ENCODE peak calls at places on chromosome 1, in eight cellular contexts. R is IMR-90, N is pancreas, X is astrocyte, Z is heart right ventricle, D is right lobe of liver, P is lung, L is dorsolateral prefrontal cortex. Y is an unnamed sample.

GRCh38 chr1:204045430-204045829 is 27.5 kb upstream of the SOX13 start:
- DNase-seq in R (no peak), N (no peak), X (no peak), Z (peak), D (no peak), P (no peak), L (no peak), Y (no peak)

GRCh38 chr1:1779691-1780597 is 1.7 kb upstream of the NADK start:
- DNase-seq in R (peak), N (no peak), X (peak), Z (no peak), D (peak), P (peak), L (no peak), Y (peak)

GRCh38 chr1:112257043-112257835 is 138.8 kb upstream of the CTTNBP2NL start:
- DNase-seq in R (no peak), N (no peak), X (no peak), Z (no peak), D (no peak), P (no peak), L (no peak), Y (no peak)

GRCh38 chr1:211420389-211420788 is 71.6 kb downstream of the RD3 start:
- DNase-seq in R (peak), N (no peak), X (peak), Z (no peak), D (no peak), P (no peak), L (no peak), Y (no peak)

GRCh38 chr1:43582162-43582566 is 51.5 kb downstream of the PTPRF start:
- DNase-seq in R (peak), N (no peak), X (peak), Z (no peak), D (no peak), P (peak), L (peak), Y (no peak)

GRCh38 chr1:7398982-7399381 is 372.1 kb upstream of the VAMP3 start:
- DNase-seq in R (peak), N (no peak), X (no peak), Z (no peak), D (no peak), P (peak), L (no peak), Y (no peak)

GRCh38 chr1:193058529-193059281 is 455 bp downstream of the UCHL5 start:
- DNase-seq in R (peak), N (peak), X (peak), Z (peak), D (peak), P (peak), L (peak), Y (peak)

GRCh38 chr1:42680921-42681683 is 1.1 kb upstream of the YBX1 start:
- DNase-seq in R (no peak), N (no peak), X (peak), Z (no peak), D (no peak), P (no peak), L (no peak), Y (peak)

GRCh38 chr1:6459850-6460265 is 6.1 kb downstream of the TNFRSF25 start:
- DNase-seq in R (no peak), N (peak), X (no peak), Z (no peak), D (peak), P (no peak), L (no peak), Y (peak)

GRCh38 chr1:156812293-156812990 is 4.2 kb downstream of the SH2D2A start:
- DNase-seq in R (no peak), N (no peak), X (no peak), Z (no peak), D (no peak), P (no peak), L (no peak), Y (no peak)
- H3K27ac ChIP-seq in R (no peak), N (no peak), X (no peak), Z (no peak), D (no peak), P (no peak), L (no peak), Y (no peak)

DNA sequence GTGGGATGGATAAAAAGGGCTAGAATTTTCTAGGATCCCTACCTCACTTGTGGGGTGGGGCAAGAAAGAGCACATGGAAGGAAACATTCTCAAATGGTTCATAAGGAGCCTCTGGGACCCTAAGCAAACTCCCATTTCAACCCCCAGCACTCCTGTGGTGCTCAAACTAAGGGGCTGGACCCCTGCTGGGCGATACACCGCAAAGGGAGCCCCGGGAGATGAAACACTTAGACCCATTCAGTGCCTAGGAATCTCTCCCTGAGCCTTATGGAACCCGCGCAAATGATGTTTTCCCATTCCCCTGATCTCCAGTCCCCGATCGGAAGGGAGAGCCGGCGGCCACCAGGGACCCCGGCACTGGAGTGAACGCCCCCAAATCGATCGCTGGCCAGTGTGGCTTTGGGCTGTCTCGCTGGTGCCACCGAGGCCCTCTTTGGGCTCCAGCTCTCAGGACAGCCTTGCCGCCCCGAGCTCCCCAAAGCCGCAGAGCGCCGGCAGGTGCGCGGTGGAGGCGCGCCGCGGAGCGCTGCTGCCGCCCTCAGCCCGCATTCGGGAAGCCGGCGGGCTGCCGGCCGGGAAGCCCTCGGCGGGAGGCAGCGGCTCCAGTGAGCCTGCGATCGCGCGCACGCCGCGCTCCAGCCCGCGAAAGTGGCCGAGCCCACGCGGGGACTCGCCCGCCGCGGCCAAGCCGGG is 1.2 kb downstream of the PLXNA2 start:
- DNase-seq in R (no peak), N (peak), X (peak), Z (peak), D (peak), P (no peak), L (no peak), Y (no peak)
- TF ChIP-seq CTCF in R (peak), N (no peak), X (no peak), Z (peak), D (peak), P (no peak), L (no peak), Y (no peak)

GRCh38 chr1:54942976-54943375 is 37.5 kb upstream of the TMEM61 start:
- DNase-seq in R (no peak), N (no peak), X (no peak), Z (no peak), D (no peak), P (no peak), L (no peak), Y (no peak)

GRCh38 chr1:54936791-54937190 is 43.6 kb upstream of the TMEM61 start:
- DNase-seq in R (no peak), N (no peak), X (no peak), Z (no peak), D (no peak), P (no peak), L (no peak), Y (no peak)

GRCh38 chr1:54940027-54940426 is 40.4 kb upstream of the TMEM61 start:
- DNase-seq in R (peak), N (no peak), X (no peak), Z (no peak), D (no peak), P (no peak), L (no peak), Y (no peak)

GRCh38 chr1:54934869-54935268 is 45.6 kb upstream of the TMEM61 start:
- DNase-seq in R (peak), N (no peak), X (peak), Z (no peak), D (no peak), P (no peak), L (no peak), Y (no peak)

GRCh38 chr1:54937469-54937868 is 43.0 kb upstream of the TMEM61 start:
- DNase-seq in R (peak), N (no peak), X (peak), Z (no peak), D (no peak), P (no peak), L (no peak), Y (no peak)
- H3K27ac ChIP-seq in R (no peak), N (no peak), X (no peak), Z (no peak), D (no peak), P (no peak), L (no peak), Y (no peak)

GRCh38 chr1:207321045-207321789 is at the start of gene CD55:
- DNase-seq in R (peak), N (peak), X (peak), Z (peak), D (peak), P (peak), L (peak), Y (peak)
- TF ChIP-seq CTCF in R (no peak), N (no peak), X (no peak), Z (peak), D (peak), P (no peak), L (peak), Y (no peak)

GRCh38 chr1:235077163-235077540 is 51.5 kb downstream of the TOMM20 start:
- DNase-seq in R (no peak), N (no peak), X (no peak), Z (no peak), D (no peak), P (no peak), L (no peak), Y (no peak)
- H3K27ac ChIP-seq in R (peak), N (peak), X (no peak), Z (peak), D (peak), P (peak), L (peak), Y (no peak)

DNA sequence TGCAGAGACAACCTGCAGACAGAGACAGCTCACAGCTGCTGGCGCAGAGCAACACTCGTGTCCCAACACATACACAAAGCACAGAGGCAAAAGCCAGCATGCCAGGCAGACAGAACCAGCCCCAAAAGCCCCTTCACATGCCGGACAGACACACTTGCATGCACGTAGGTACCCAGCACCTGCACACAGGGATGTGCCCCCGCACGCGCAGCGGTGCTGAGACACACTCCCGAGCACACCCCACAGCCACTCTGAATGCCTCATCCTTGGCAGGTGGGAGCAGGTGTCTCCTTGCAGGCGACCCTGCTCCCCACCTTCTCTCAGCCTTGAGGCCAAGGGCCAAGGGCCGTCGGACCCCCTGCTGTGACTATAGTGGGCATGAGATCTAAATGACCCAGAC is 41.2 kb upstream of the ZC3H12A start:
- DNase-seq in R (no peak), N (no peak), X (no peak), Z (no peak), D (no peak), P (no peak), L (no peak), Y (no peak)
- TF ChIP-seq CTCF in R (no peak), N (no peak), X (no peak), Z (no peak), D (no peak), P (no peak), L (no peak), Y (no peak)

DNA sequence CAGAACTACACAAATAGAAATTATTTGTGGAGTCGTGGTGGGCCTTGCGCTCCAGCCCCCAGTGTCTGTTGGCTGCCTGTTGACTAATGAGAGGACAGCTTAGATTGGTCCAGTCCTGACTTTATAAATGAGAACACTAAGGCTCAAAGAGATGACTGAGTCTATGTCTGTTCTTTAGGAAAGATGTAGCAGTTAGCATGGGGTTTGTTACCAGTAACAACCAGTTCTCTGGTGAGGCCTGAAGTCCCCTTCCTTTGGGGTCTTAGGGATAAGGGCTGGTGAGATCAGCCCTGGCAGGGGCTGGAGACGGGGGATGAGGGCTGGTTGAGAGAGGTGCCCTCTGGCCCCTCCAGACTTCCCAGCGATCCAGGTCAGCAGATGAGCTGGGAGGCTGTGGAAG is 9.1 kb downstream of the TOR3A start:
- DNase-seq in R (no peak), N (no peak), X (no peak), Z (no peak), D (no peak), P (no peak), L (no peak), Y (no peak)
- H3K27ac ChIP-seq in R (peak), N (peak), X (no peak), Z (peak), D (peak), P (no peak), L (peak), Y (no peak)

GRCh38 chr1:216682694-216683243 is 40.5 kb downstream of the ESRRG start:
- DNase-seq in R (no peak), N (no peak), X (no peak), Z (no peak), D (no peak), P (no peak), L (no peak), Y (no peak)
- TF ChIP-seq CTCF in R (no peak), N (no peak), X (no peak), Z (no peak), D (no peak), P (no peak), L (no peak), Y (no peak)

GRCh38 chr1:67601539-67601938 is 83.5 kb upstream of the GADD45A start:
- DNase-seq in R (no peak), N (no peak), X (no peak), Z (no peak), D (no peak), P (no peak), L (no peak), Y (no peak)

GRCh38 chr1:67599085-67599484 is 85.9 kb upstream of the GADD45A start:
- DNase-seq in R (no peak), N (no peak), X (no peak), Z (no peak), D (no peak), P (no peak), L (no peak), Y (no peak)

GRCh38 chr1:67604778-67605177 is 80.2 kb upstream of the GADD45A start:
- DNase-seq in R (no peak), N (no peak), X (no peak), Z (no peak), D (no peak), P (no peak), L (no peak), Y (no peak)

GRCh38 chr1:67605209-67605780 is 79.7 kb upstream of the GADD45A start:
- DNase-seq in R (no peak), N (no peak), X (no peak), Z (no peak), D (no peak), P (no peak), L (no peak), Y (no peak)

GRCh38 chr1:67601955-67602354 is 83.0 kb upstream of the GADD45A start:
- DNase-seq in R (no peak), N (no peak), X (no peak), Z (no peak), D (no peak), P (no peak), L (no peak), Y (no peak)
- H3K27ac ChIP-seq in R (no peak), N (no peak), X (no peak), Z (no peak), D (no peak), P (no peak), L (no peak), Y (no peak)

Y was measured in CD4-positive, alpha-beta T cell.